ENCODE peak calls at places on chromosomes 5 and 9, in eight cellular contexts. One of them, this sample, is unnamed.

GRCh38 chr5:177124486-177124991 is 9.0 kb upstream of the NSD1 start:
- DNase-seq in activated effector memory CD4-positive, alpha-beta T cell treated with Interleukin-2 at 50 U/mL for 16 hours: no peak
- DNase-seq in NT2/D1: no peak
- DNase-seq in hippocampal formation: no peak
- DNase-seq in right lobe of liver: no peak
- DNase-seq in stromal cell of bone marrow: no peak
- DNase-seq in T-helper 9 cell: no peak
- DNase-seq in HS-27A: no peak
- DNase-seq in this sample: no peak

GRCh38 chr5:91243286-91243685 is 139.8 kb downstream of the ARRDC3 start:
- DNase-seq in activated effector memory CD4-positive, alpha-beta T cell treated with Interleukin-2 at 50 U/mL for 16 hours: no peak
- DNase-seq in NT2/D1: no peak
- DNase-seq in hippocampal formation: no peak
- DNase-seq in right lobe of liver: no peak
- DNase-seq in stromal cell of bone marrow: no peak
- DNase-seq in T-helper 9 cell: no peak
- DNase-seq in HS-27A: no peak
- DNase-seq in this sample: no peak

GRCh38 chr9:84271004-84271886 is 69.3 kb downstream of the SLC28A3 start:
- DNase-seq in activated effector memory CD4-positive, alpha-beta T cell treated with Interleukin-2 at 50 U/mL for 16 hours: no peak
- DNase-seq in NT2/D1: peak; percentile 30
- DNase-seq in hippocampal formation: peak; percentile 51
- DNase-seq in right lobe of liver: peak; percentile 27
- DNase-seq in stromal cell of bone marrow: peak; percentile 28
- DNase-seq in T-helper 9 cell: no peak
- DNase-seq in HS-27A: no peak
- DNase-seq in this sample: no peak

GRCh38 chr9:96859461-96860198 is 5.3 kb upstream of the ZNF782 start:
- DNase-seq in activated effector memory CD4-positive, alpha-beta T cell treated with Interleukin-2 at 50 U/mL for 16 hours: no peak
- DNase-seq in NT2/D1: no peak
- DNase-seq in hippocampal formation: no peak
- DNase-seq in right lobe of liver: no peak
- DNase-seq in stromal cell of bone marrow: no peak
- DNase-seq in T-helper 9 cell: no peak
- DNase-seq in HS-27A: no peak
- DNase-seq in this sample: peak; percentile 52

GRCh38 chr5:52283221-52283620 is 504.5 kb upstream of the ITGA1 start:
- DNase-seq in activated effector memory CD4-positive, alpha-beta T cell treated with Interleukin-2 at 50 U/mL for 16 hours: no peak
- DNase-seq in NT2/D1: no peak
- DNase-seq in hippocampal formation: no peak
- DNase-seq in right lobe of liver: peak; percentile 25
- DNase-seq in stromal cell of bone marrow: peak; percentile 2
- DNase-seq in T-helper 9 cell: no peak
- DNase-seq in HS-27A: no peak
- DNase-seq in this sample: no peak

GRCh38 chr9:100364013-100364412 is 11.3 kb upstream of the TEX10 start:
- DNase-seq in activated effector memory CD4-positive, alpha-beta T cell treated with Interleukin-2 at 50 U/mL for 16 hours: no peak
- DNase-seq in NT2/D1: no peak
- DNase-seq in hippocampal formation: no peak
- DNase-seq in right lobe of liver: no peak
- DNase-seq in stromal cell of bone marrow: no peak
- DNase-seq in T-helper 9 cell: no peak
- DNase-seq in HS-27A: no peak
- DNase-seq in this sample: no peak

GRCh38 chr9:137550241-137550621 is at the start of gene PNPLA7:
- DNase-seq in activated effector memory CD4-positive, alpha-beta T cell treated with Interleukin-2 at 50 U/mL for 16 hours: peak; percentile 26
- DNase-seq in NT2/D1: peak; percentile 74
- DNase-seq in hippocampal formation: peak; percentile 77
- DNase-seq in right lobe of liver: peak; percentile 90
- DNase-seq in stromal cell of bone marrow: peak; percentile 41
- DNase-seq in T-helper 9 cell: peak; percentile 41
- DNase-seq in HS-27A: no peak
- DNase-seq in this sample: peak; percentile 89

GRCh38 chr9:29965834-29966233 is 2392.6 kb upstream of the C9orf72 start:
- DNase-seq in activated effector memory CD4-positive, alpha-beta T cell treated with Interleukin-2 at 50 U/mL for 16 hours: no peak
- DNase-seq in NT2/D1: no peak
- DNase-seq in hippocampal formation: no peak
- DNase-seq in right lobe of liver: no peak
- DNase-seq in stromal cell of bone marrow: no peak
- DNase-seq in T-helper 9 cell: no peak
- DNase-seq in HS-27A: no peak
- DNase-seq in this sample: no peak

GRCh38 chr5:156444737-156445136 is 117.8 kb downstream of the SGCD start:
- DNase-seq in activated effector memory CD4-positive, alpha-beta T cell treated with Interleukin-2 at 50 U/mL for 16 hours: no peak
- DNase-seq in NT2/D1: no peak
- DNase-seq in hippocampal formation: no peak
- DNase-seq in right lobe of liver: no peak
- DNase-seq in stromal cell of bone marrow: no peak
- DNase-seq in T-helper 9 cell: no peak
- DNase-seq in HS-27A: no peak
- DNase-seq in this sample: no peak

GRCh38 chr5:43514471-43514815 is 505 bp downstream of the C5orf34 start:
- DNase-seq in activated effector memory CD4-positive, alpha-beta T cell treated with Interleukin-2 at 50 U/mL for 16 hours: no peak
- DNase-seq in NT2/D1: peak; percentile 6
- DNase-seq in hippocampal formation: no peak
- DNase-seq in right lobe of liver: no peak
- DNase-seq in stromal cell of bone marrow: peak; percentile 60
- DNase-seq in T-helper 9 cell: no peak
- DNase-seq in HS-27A: no peak
- DNase-seq in this sample: no peak

GRCh38 chr5:125129151-125129806 is 382.8 kb upstream of the ZNF608 start:
- DNase-seq in activated effector memory CD4-positive, alpha-beta T cell treated with Interleukin-2 at 50 U/mL for 16 hours: no peak
- DNase-seq in NT2/D1: no peak
- DNase-seq in hippocampal formation: no peak
- DNase-seq in right lobe of liver: no peak
- DNase-seq in stromal cell of bone marrow: no peak
- DNase-seq in T-helper 9 cell: no peak
- DNase-seq in HS-27A: no peak
- DNase-seq in this sample: no peak

GRCh38 chr9:133089271-133089671 is 27.5 kb downstream of the CEL start:
- DNase-seq in activated effector memory CD4-positive, alpha-beta T cell treated with Interleukin-2 at 50 U/mL for 16 hours: no peak
- DNase-seq in NT2/D1: no peak
- DNase-seq in hippocampal formation: no peak
- DNase-seq in right lobe of liver: no peak
- DNase-seq in stromal cell of bone marrow: no peak
- DNase-seq in T-helper 9 cell: no peak
- DNase-seq in HS-27A: no peak
- DNase-seq in this sample: no peak

GRCh38 chr5:123089572-123089970 is 530 bp downstream of the PRDM6 start:
- DNase-seq in activated effector memory CD4-positive, alpha-beta T cell treated with Interleukin-2 at 50 U/mL for 16 hours: no peak
- DNase-seq in NT2/D1: no peak
- DNase-seq in hippocampal formation: no peak
- DNase-seq in right lobe of liver: no peak
- DNase-seq in stromal cell of bone marrow: no peak
- DNase-seq in T-helper 9 cell: no peak
- DNase-seq in HS-27A: no peak
- DNase-seq in this sample: peak; percentile 45

GRCh38 chr5:151699071-151699901 is 12.6 kb upstream of the SPARC start:
- DNase-seq in activated effector memory CD4-positive, alpha-beta T cell treated with Interleukin-2 at 50 U/mL for 16 hours: no peak
- DNase-seq in NT2/D1: peak; percentile 68
- DNase-seq in hippocampal formation: no peak
- DNase-seq in right lobe of liver: peak; percentile 39
- DNase-seq in stromal cell of bone marrow: peak; percentile 97
- DNase-seq in T-helper 9 cell: no peak
- DNase-seq in HS-27A: peak; percentile 79
- DNase-seq in this sample: peak; percentile 93

GRCh38 chr5:74919487-74919886 is 53.3 kb upstream of the FAM169A start:
- DNase-seq in activated effector memory CD4-positive, alpha-beta T cell treated with Interleukin-2 at 50 U/mL for 16 hours: no peak
- DNase-seq in NT2/D1: peak; percentile 11
- DNase-seq in hippocampal formation: peak; percentile 86
- DNase-seq in right lobe of liver: no peak
- DNase-seq in stromal cell of bone marrow: peak; percentile 40
- DNase-seq in T-helper 9 cell: no peak
- DNase-seq in HS-27A: no peak
- DNase-seq in this sample: no peak

GRCh38 chr9:35903049-35903448 is 3.0 kb upstream of the HRCT1 start:
- DNase-seq in activated effector memory CD4-positive, alpha-beta T cell treated with Interleukin-2 at 50 U/mL for 16 hours: no peak
- DNase-seq in NT2/D1: peak; percentile 55
- DNase-seq in hippocampal formation: no peak
- DNase-seq in right lobe of liver: no peak
- DNase-seq in stromal cell of bone marrow: peak; percentile 29
- DNase-seq in T-helper 9 cell: no peak
- DNase-seq in HS-27A: no peak
- DNase-seq in this sample: peak; percentile 42

GRCh38 chr5:91373600-91373999 is 9.5 kb downstream of the ARRDC3 start:
- DNase-seq in activated effector memory CD4-positive, alpha-beta T cell treated with Interleukin-2 at 50 U/mL for 16 hours: no peak
- DNase-seq in NT2/D1: no peak
- DNase-seq in hippocampal formation: no peak
- DNase-seq in right lobe of liver: no peak
- DNase-seq in stromal cell of bone marrow: no peak
- DNase-seq in T-helper 9 cell: no peak
- DNase-seq in HS-27A: no peak
- DNase-seq in this sample: no peak

GRCh38 chr9:132183134-132183533 is 21.3 kb downstream of the NTNG2 start:
- DNase-seq in activated effector memory CD4-positive, alpha-beta T cell treated with Interleukin-2 at 50 U/mL for 16 hours: no peak
- DNase-seq in NT2/D1: no peak
- DNase-seq in hippocampal formation: no peak
- DNase-seq in right lobe of liver: no peak
- DNase-seq in stromal cell of bone marrow: no peak
- DNase-seq in T-helper 9 cell: no peak
- DNase-seq in HS-27A: no peak
- DNase-seq in this sample: no peak

GRCh38 chr5:31711363-31711762 is 72.4 kb downstream of the PDZD2 start:
- DNase-seq in activated effector memory CD4-positive, alpha-beta T cell treated with Interleukin-2 at 50 U/mL for 16 hours: no peak
- DNase-seq in NT2/D1: no peak
- DNase-seq in hippocampal formation: no peak
- DNase-seq in right lobe of liver: no peak
- DNase-seq in stromal cell of bone marrow: no peak
- DNase-seq in T-helper 9 cell: no peak
- DNase-seq in HS-27A: no peak
- DNase-seq in this sample: no peak

GRCh38 chr5:76403963-76404693 is 1.0 kb downstream of the IQGAP2 start:
- DNase-seq in activated effector memory CD4-positive, alpha-beta T cell treated with Interleukin-2 at 50 U/mL for 16 hours: peak; percentile 71
- DNase-seq in NT2/D1: peak; percentile 50
- DNase-seq in hippocampal formation: no peak
- DNase-seq in right lobe of liver: peak; percentile 87
- DNase-seq in stromal cell of bone marrow: no peak
- DNase-seq in T-helper 9 cell: peak; percentile 62
- DNase-seq in HS-27A: no peak
- DNase-seq in this sample: no peak

GRCh38 chr5:178241688-178242231 is 9.2 kb upstream of the PHYKPL start:
- DNase-seq in activated effector memory CD4-positive, alpha-beta T cell treated with Interleukin-2 at 50 U/mL for 16 hours: no peak
- DNase-seq in NT2/D1: no peak
- DNase-seq in hippocampal formation: no peak
- DNase-seq in right lobe of liver: peak; percentile 51
- DNase-seq in stromal cell of bone marrow: no peak
- DNase-seq in T-helper 9 cell: no peak
- DNase-seq in HS-27A: no peak
- DNase-seq in this sample: no peak

GRCh38 chr9:69811329-69811989 is 9.2 kb upstream of the CFAP95 start:
- DNase-seq in activated effector memory CD4-positive, alpha-beta T cell treated with Interleukin-2 at 50 U/mL for 16 hours: no peak
- DNase-seq in NT2/D1: no peak
- DNase-seq in hippocampal formation: no peak
- DNase-seq in right lobe of liver: no peak
- DNase-seq in stromal cell of bone marrow: no peak
- DNase-seq in T-helper 9 cell: no peak
- DNase-seq in HS-27A: no peak
- DNase-seq in this sample: no peak

GRCh38 chr9:136679431-136679941 is 7.8 kb downstream of the AGPAT2 start:
- DNase-seq in activated effector memory CD4-positive, alpha-beta T cell treated with Interleukin-2 at 50 U/mL for 16 hours: no peak
- DNase-seq in NT2/D1: no peak
- DNase-seq in hippocampal formation: no peak
- DNase-seq in right lobe of liver: peak; percentile 69
- DNase-seq in stromal cell of bone marrow: no peak
- DNase-seq in T-helper 9 cell: no peak
- DNase-seq in HS-27A: no peak
- DNase-seq in this sample: no peak

GRCh38 chr5:54766748-54767147 is 218.6 kb downstream of the ESM1 start:
- DNase-seq in activated effector memory CD4-positive, alpha-beta T cell treated with Interleukin-2 at 50 U/mL for 16 hours: no peak
- DNase-seq in NT2/D1: no peak
- DNase-seq in hippocampal formation: no peak
- DNase-seq in right lobe of liver: no peak
- DNase-seq in stromal cell of bone marrow: no peak
- DNase-seq in T-helper 9 cell: no peak
- DNase-seq in HS-27A: no peak
- DNase-seq in this sample: no peak

GRCh38 chr5:103867857-103868598 is 305.4 kb upstream of the NUDT12 start:
- DNase-seq in activated effector memory CD4-positive, alpha-beta T cell treated with Interleukin-2 at 50 U/mL for 16 hours: no peak
- DNase-seq in NT2/D1: no peak
- DNase-seq in hippocampal formation: no peak
- DNase-seq in right lobe of liver: no peak
- DNase-seq in stromal cell of bone marrow: no peak
- DNase-seq in T-helper 9 cell: no peak
- DNase-seq in HS-27A: no peak
- DNase-seq in this sample: no peak

GRCh38 chr5:57179262-57179960 is 5.6 kb downstream of the GPBP1 start:
- DNase-seq in activated effector memory CD4-positive, alpha-beta T cell treated with Interleukin-2 at 50 U/mL for 16 hours: no peak
- DNase-seq in NT2/D1: no peak
- DNase-seq in hippocampal formation: no peak
- DNase-seq in right lobe of liver: no peak
- DNase-seq in stromal cell of bone marrow: no peak
- DNase-seq in T-helper 9 cell: no peak
- DNase-seq in HS-27A: no peak
- DNase-seq in this sample: no peak

GRCh38 chr5:180555168-180555921 is 36.0 kb downstream of the SCGB3A1 start:
- DNase-seq in activated effector memory CD4-positive, alpha-beta T cell treated with Interleukin-2 at 50 U/mL for 16 hours: no peak
- DNase-seq in NT2/D1: no peak
- DNase-seq in hippocampal formation: no peak
- DNase-seq in right lobe of liver: no peak
- DNase-seq in stromal cell of bone marrow: no peak
- DNase-seq in T-helper 9 cell: no peak
- DNase-seq in HS-27A: no peak
- DNase-seq in this sample: no peak

GRCh38 chr9:95715911-95716435 is 159.5 kb upstream of the ERCC6L2 start:
- DNase-seq in activated effector memory CD4-positive, alpha-beta T cell treated with Interleukin-2 at 50 U/mL for 16 hours: no peak
- DNase-seq in NT2/D1: no peak
- DNase-seq in hippocampal formation: no peak
- DNase-seq in right lobe of liver: no peak
- DNase-seq in stromal cell of bone marrow: no peak
- DNase-seq in T-helper 9 cell: no peak
- DNase-seq in HS-27A: no peak
- DNase-seq in this sample: no peak

GRCh38 chr5:7638456-7638855 is 212.5 kb downstream of the CFAP90 start:
- DNase-seq in activated effector memory CD4-positive, alpha-beta T cell treated with Interleukin-2 at 50 U/mL for 16 hours: no peak
- DNase-seq in NT2/D1: no peak
- DNase-seq in hippocampal formation: no peak
- DNase-seq in right lobe of liver: no peak
- DNase-seq in stromal cell of bone marrow: peak; percentile 54
- DNase-seq in T-helper 9 cell: no peak
- DNase-seq in HS-27A: no peak
- DNase-seq in this sample: no peak

GRCh38 chr5:958701-959571 is 49.7 kb upstream of the NKD2 start:
- DNase-seq in activated effector memory CD4-positive, alpha-beta T cell treated with Interleukin-2 at 50 U/mL for 16 hours: no peak
- DNase-seq in NT2/D1: no peak
- DNase-seq in hippocampal formation: no peak
- DNase-seq in right lobe of liver: peak; percentile 84
- DNase-seq in stromal cell of bone marrow: peak; percentile 41
- DNase-seq in T-helper 9 cell: no peak
- DNase-seq in HS-27A: peak; percentile 47
- DNase-seq in this sample: peak; percentile 92

GRCh38 chr9:129566563-129567266 is 54.2 kb downstream of the C9orf50 start:
- DNase-seq in activated effector memory CD4-positive, alpha-beta T cell treated with Interleukin-2 at 50 U/mL for 16 hours: no peak
- DNase-seq in NT2/D1: no peak
- DNase-seq in hippocampal formation: no peak
- DNase-seq in right lobe of liver: no peak
- DNase-seq in stromal cell of bone marrow: no peak
- DNase-seq in T-helper 9 cell: no peak
- DNase-seq in HS-27A: no peak
- DNase-seq in this sample: no peak

GRCh38 chr5:177447611-177448243 is 1.1 kb downstream of the PRR7 start:
- DNase-seq in activated effector memory CD4-positive, alpha-beta T cell treated with Interleukin-2 at 50 U/mL for 16 hours: no peak
- DNase-seq in NT2/D1: no peak
- DNase-seq in hippocampal formation: peak; percentile 84
- DNase-seq in right lobe of liver: peak; percentile 85
- DNase-seq in stromal cell of bone marrow: peak; percentile 57
- DNase-seq in T-helper 9 cell: no peak
- DNase-seq in HS-27A: peak; percentile 75
- DNase-seq in this sample: peak; percentile 96

GRCh38 chr5:143826909-143827514 is 15.1 kb downstream of the HMHB1 start:
- DNase-seq in activated effector memory CD4-positive, alpha-beta T cell treated with Interleukin-2 at 50 U/mL for 16 hours: no peak
- DNase-seq in NT2/D1: no peak
- DNase-seq in hippocampal formation: no peak
- DNase-seq in right lobe of liver: no peak
- DNase-seq in stromal cell of bone marrow: no peak
- DNase-seq in T-helper 9 cell: no peak
- DNase-seq in HS-27A: no peak
- DNase-seq in this sample: peak; percentile 42

GRCh38 chr9:134544388-134545212 is 97.0 kb upstream of the COL5A1 start:
- DNase-seq in activated effector memory CD4-positive, alpha-beta T cell treated with Interleukin-2 at 50 U/mL for 16 hours: no peak
- DNase-seq in NT2/D1: peak; percentile 82
- DNase-seq in hippocampal formation: no peak
- DNase-seq in right lobe of liver: no peak
- DNase-seq in stromal cell of bone marrow: no peak
- DNase-seq in T-helper 9 cell: no peak
- DNase-seq in HS-27A: peak; percentile 24
- DNase-seq in this sample: peak; percentile 51

This sample was measured in Caki2.